ENCODE peak calls at places on chromosome 15, in four cellular contexts. One of them, this sample, is unnamed.

GRCh38 chr15:32704343-32705076 is 13.3 kb upstream of the GREM1 start:
- DNase-seq in activated naive CD8-positive, alpha-beta T cell treated with anti-CD3 and anti-CD28 coated beads, Interleukin-2, amount 50 U/mL, for 24 hours: no peak
- DNase-seq in brain microvascular endothelial cell: no peak
- DNase-seq in fibroblast of lung: peak; percentile 87
- DNase-seq in this sample: no peak

GRCh38 chr15:47715856-47716445 is 1.4 kb upstream of the SEMA6D start:
- DNase-seq in activated naive CD8-positive, alpha-beta T cell treated with anti-CD3 and anti-CD28 coated beads, Interleukin-2, amount 50 U/mL, for 24 hours: no peak
- DNase-seq in brain microvascular endothelial cell: no peak
- DNase-seq in fibroblast of lung: no peak
- DNase-seq in this sample: peak; percentile 89

GRCh38 chr15:72994778-72995177 is 57.5 kb upstream of the NEO1 start:
- DNase-seq in activated naive CD8-positive, alpha-beta T cell treated with anti-CD3 and anti-CD28 coated beads, Interleukin-2, amount 50 U/mL, for 24 hours: no peak
- DNase-seq in brain microvascular endothelial cell: no peak
- DNase-seq in fibroblast of lung: no peak
- DNase-seq in this sample: no peak

GRCh38 chr15:98889930-98890695 is 117.5 kb downstream of the PGPEP1L start:
- DNase-seq in activated naive CD8-positive, alpha-beta T cell treated with anti-CD3 and anti-CD28 coated beads, Interleukin-2, amount 50 U/mL, for 24 hours: no peak
- DNase-seq in brain microvascular endothelial cell: peak; percentile 99
- DNase-seq in fibroblast of lung: peak; percentile 100
- DNase-seq in this sample: peak; percentile 60

GRCh38 chr15:48147358-48147757 is 26.6 kb downstream of the SLC24A5 start:
- DNase-seq in activated naive CD8-positive, alpha-beta T cell treated with anti-CD3 and anti-CD28 coated beads, Interleukin-2, amount 50 U/mL, for 24 hours: no peak
- DNase-seq in brain microvascular endothelial cell: no peak
- DNase-seq in fibroblast of lung: peak; percentile 14
- DNase-seq in this sample: no peak

GRCh38 chr15:78696436-78696835 is 55.4 kb upstream of the CHRNB4 start:
- DNase-seq in activated naive CD8-positive, alpha-beta T cell treated with anti-CD3 and anti-CD28 coated beads, Interleukin-2, amount 50 U/mL, for 24 hours: no peak
- DNase-seq in brain microvascular endothelial cell: no peak
- DNase-seq in fibroblast of lung: no peak
- DNase-seq in this sample: no peak

GRCh38 chr15:69602095-69602494 is 149.5 kb downstream of the RPLP1 start:
- DNase-seq in activated naive CD8-positive, alpha-beta T cell treated with anti-CD3 and anti-CD28 coated beads, Interleukin-2, amount 50 U/mL, for 24 hours: no peak
- DNase-seq in brain microvascular endothelial cell: no peak
- DNase-seq in fibroblast of lung: no peak
- DNase-seq in this sample: no peak

GRCh38 chr15:38440353-38441129 is 13.4 kb upstream of the FAM98B start:
- DNase-seq in activated naive CD8-positive, alpha-beta T cell treated with anti-CD3 and anti-CD28 coated beads, Interleukin-2, amount 50 U/mL, for 24 hours: peak; percentile 36
- DNase-seq in brain microvascular endothelial cell: peak; percentile 17
- DNase-seq in fibroblast of lung: peak; percentile 32
- DNase-seq in this sample: peak; percentile 67

GRCh38 chr15:98649621-98649995 is 1.3 kb downstream of the IGF1R start:
- DNase-seq in activated naive CD8-positive, alpha-beta T cell treated with anti-CD3 and anti-CD28 coated beads, Interleukin-2, amount 50 U/mL, for 24 hours: peak; percentile 55
- DNase-seq in brain microvascular endothelial cell: no peak
- DNase-seq in fibroblast of lung: peak; percentile 20
- DNase-seq in this sample: peak; percentile 23

GRCh38 chr15:37907136-37907535 is 27.3 kb upstream of the TMCO5A start:
- DNase-seq in activated naive CD8-positive, alpha-beta T cell treated with anti-CD3 and anti-CD28 coated beads, Interleukin-2, amount 50 U/mL, for 24 hours: no peak
- DNase-seq in brain microvascular endothelial cell: peak; percentile 17
- DNase-seq in fibroblast of lung: peak; percentile 21
- DNase-seq in this sample: no peak

GRCh38 chr15:69766156-69766555 is 313.5 kb downstream of the RPLP1 start:
- DNase-seq in activated naive CD8-positive, alpha-beta T cell treated with anti-CD3 and anti-CD28 coated beads, Interleukin-2, amount 50 U/mL, for 24 hours: no peak
- DNase-seq in brain microvascular endothelial cell: no peak
- DNase-seq in fibroblast of lung: no peak
- DNase-seq in this sample: no peak

GRCh38 chr15:89777821-89778380 is 1.8 kb downstream of the MESP2 start:
- DNase-seq in activated naive CD8-positive, alpha-beta T cell treated with anti-CD3 and anti-CD28 coated beads, Interleukin-2, amount 50 U/mL, for 24 hours: no peak
- DNase-seq in brain microvascular endothelial cell: no peak
- DNase-seq in fibroblast of lung: no peak
- DNase-seq in this sample: no peak

GRCh38 chr15:45794768-45795486 is 160.1 kb downstream of the SQOR start:
- DNase-seq in activated naive CD8-positive, alpha-beta T cell treated with anti-CD3 and anti-CD28 coated beads, Interleukin-2, amount 50 U/mL, for 24 hours: no peak
- DNase-seq in brain microvascular endothelial cell: no peak
- DNase-seq in fibroblast of lung: no peak
- DNase-seq in this sample: no peak

GRCh38 chr15:85858586-85859375 is 64.1 kb upstream of the KLHL25 start:
- DNase-seq in activated naive CD8-positive, alpha-beta T cell treated with anti-CD3 and anti-CD28 coated beads, Interleukin-2, amount 50 U/mL, for 24 hours: peak; percentile 85
- DNase-seq in brain microvascular endothelial cell: peak; percentile 24
- DNase-seq in fibroblast of lung: peak; percentile 39
- DNase-seq in this sample: peak; percentile 45

GRCh38 chr15:91780387-91780786 is 73.1 kb upstream of the SLCO3A1 start:
- DNase-seq in activated naive CD8-positive, alpha-beta T cell treated with anti-CD3 and anti-CD28 coated beads, Interleukin-2, amount 50 U/mL, for 24 hours: no peak
- DNase-seq in brain microvascular endothelial cell: no peak
- DNase-seq in fibroblast of lung: no peak
- DNase-seq in this sample: no peak

GRCh38 chr15:101652783-101653430 is 726 bp upstream of the TM2D3 start:
- DNase-seq in activated naive CD8-positive, alpha-beta T cell treated with anti-CD3 and anti-CD28 coated beads, Interleukin-2, amount 50 U/mL, for 24 hours: no peak
- DNase-seq in brain microvascular endothelial cell: peak; percentile 42
- DNase-seq in fibroblast of lung: no peak
- DNase-seq in this sample: no peak

GRCh38 chr15:75840659-75841058 is 2.6 kb upstream of the UBE2Q2 start:
- DNase-seq in activated naive CD8-positive, alpha-beta T cell treated with anti-CD3 and anti-CD28 coated beads, Interleukin-2, amount 50 U/mL, for 24 hours: no peak
- DNase-seq in brain microvascular endothelial cell: peak; percentile 36
- DNase-seq in fibroblast of lung: peak; percentile 71
- DNase-seq in this sample: peak; percentile 74

GRCh38 chr15:39075311-39075710 is 505.6 kb upstream of the THBS1 start:
- DNase-seq in activated naive CD8-positive, alpha-beta T cell treated with anti-CD3 and anti-CD28 coated beads, Interleukin-2, amount 50 U/mL, for 24 hours: no peak
- DNase-seq in brain microvascular endothelial cell: no peak
- DNase-seq in fibroblast of lung: peak; percentile 91
- DNase-seq in this sample: no peak

GRCh38 chr15:82124331-82125263 is 78.8 kb upstream of the MEX3B start:
- DNase-seq in activated naive CD8-positive, alpha-beta T cell treated with anti-CD3 and anti-CD28 coated beads, Interleukin-2, amount 50 U/mL, for 24 hours: no peak
- DNase-seq in brain microvascular endothelial cell: no peak
- DNase-seq in fibroblast of lung: no peak
- DNase-seq in this sample: no peak

GRCh38 chr15:101652098-101652782 is at the start of gene TM2D3:
- DNase-seq in activated naive CD8-positive, alpha-beta T cell treated with anti-CD3 and anti-CD28 coated beads, Interleukin-2, amount 50 U/mL, for 24 hours: peak; percentile 96
- DNase-seq in brain microvascular endothelial cell: peak; percentile 80
- DNase-seq in fibroblast of lung: peak; percentile 87
- DNase-seq in this sample: peak; percentile 93

GRCh38 chr15:70480196-70480856 is 283.0 kb downstream of the UACA start:
- DNase-seq in activated naive CD8-positive, alpha-beta T cell treated with anti-CD3 and anti-CD28 coated beads, Interleukin-2, amount 50 U/mL, for 24 hours: peak; percentile 74
- DNase-seq in brain microvascular endothelial cell: no peak
- DNase-seq in fibroblast of lung: no peak
- DNase-seq in this sample: no peak

GRCh38 chr15:89993344-89993743 is 7.8 kb upstream of the ZNF710 start:
- DNase-seq in activated naive CD8-positive, alpha-beta T cell treated with anti-CD3 and anti-CD28 coated beads, Interleukin-2, amount 50 U/mL, for 24 hours: no peak
- DNase-seq in brain microvascular endothelial cell: no peak
- DNase-seq in fibroblast of lung: no peak
- DNase-seq in this sample: no peak

GRCh38 chr15:33910741-33911140 is 57.6 kb upstream of the CHRM5 start:
- DNase-seq in activated naive CD8-positive, alpha-beta T cell treated with anti-CD3 and anti-CD28 coated beads, Interleukin-2, amount 50 U/mL, for 24 hours: no peak
- DNase-seq in brain microvascular endothelial cell: peak; percentile 10
- DNase-seq in fibroblast of lung: peak; percentile 68
- DNase-seq in this sample: peak; percentile 24

GRCh38 chr15:38354321-38354929 is 99.5 kb upstream of the FAM98B start:
- DNase-seq in activated naive CD8-positive, alpha-beta T cell treated with anti-CD3 and anti-CD28 coated beads, Interleukin-2, amount 50 U/mL, for 24 hours: peak; percentile 42
- DNase-seq in brain microvascular endothelial cell: peak; percentile 74
- DNase-seq in fibroblast of lung: peak; percentile 54
- DNase-seq in this sample: peak; percentile 80

GRCh38 chr15:78075490-78076230 is 1.9 kb downstream of the TBC1D2B start:
- DNase-seq in activated naive CD8-positive, alpha-beta T cell treated with anti-CD3 and anti-CD28 coated beads, Interleukin-2, amount 50 U/mL, for 24 hours: no peak
- DNase-seq in brain microvascular endothelial cell: peak; percentile 93
- DNase-seq in fibroblast of lung: peak; percentile 91
- DNase-seq in this sample: peak; percentile 87

GRCh38 chr15:23595368-23595767 is 29.9 kb downstream of the MKRN3 start:
- DNase-seq in activated naive CD8-positive, alpha-beta T cell treated with anti-CD3 and anti-CD28 coated beads, Interleukin-2, amount 50 U/mL, for 24 hours: no peak
- DNase-seq in brain microvascular endothelial cell: no peak
- DNase-seq in fibroblast of lung: no peak
- DNase-seq in this sample: no peak

GRCh38 chr15:69881760-69882159 is 216.0 kb downstream of the TLE3 start:
- DNase-seq in activated naive CD8-positive, alpha-beta T cell treated with anti-CD3 and anti-CD28 coated beads, Interleukin-2, amount 50 U/mL, for 24 hours: peak; percentile 6
- DNase-seq in brain microvascular endothelial cell: no peak
- DNase-seq in fibroblast of lung: no peak
- DNase-seq in this sample: no peak

GRCh38 chr15:45646220-45646619 is 11.4 kb downstream of the SQOR start:
- DNase-seq in activated naive CD8-positive, alpha-beta T cell treated with anti-CD3 and anti-CD28 coated beads, Interleukin-2, amount 50 U/mL, for 24 hours: no peak
- DNase-seq in brain microvascular endothelial cell: peak; percentile 60
- DNase-seq in fibroblast of lung: peak; percentile 55
- DNase-seq in this sample: no peak

GRCh38 chr15:66390670-66391069 is 4.0 kb downstream of the MAP2K1 start:
- DNase-seq in activated naive CD8-positive, alpha-beta T cell treated with anti-CD3 and anti-CD28 coated beads, Interleukin-2, amount 50 U/mL, for 24 hours: peak; percentile 23
- DNase-seq in brain microvascular endothelial cell: no peak
- DNase-seq in fibroblast of lung: no peak
- DNase-seq in this sample: no peak

GRCh38 chr15:48802257-48802656 is 8.6 kb downstream of the CEP152 start:
- DNase-seq in activated naive CD8-positive, alpha-beta T cell treated with anti-CD3 and anti-CD28 coated beads, Interleukin-2, amount 50 U/mL, for 24 hours: no peak
- DNase-seq in brain microvascular endothelial cell: no peak
- DNase-seq in fibroblast of lung: no peak
- DNase-seq in this sample: no peak

GRCh38 chr15:95025924-95026728 is 794.8 kb downstream of the MCTP2 start:
- DNase-seq in activated naive CD8-positive, alpha-beta T cell treated with anti-CD3 and anti-CD28 coated beads, Interleukin-2, amount 50 U/mL, for 24 hours: peak; percentile 19
- DNase-seq in brain microvascular endothelial cell: peak; percentile 84
- DNase-seq in fibroblast of lung: peak; percentile 39
- DNase-seq in this sample: peak; percentile 78

GRCh38 chr15:90291679-90292356 is 26.3 kb downstream of the NGRN start:
- DNase-seq in activated naive CD8-positive, alpha-beta T cell treated with anti-CD3 and anti-CD28 coated beads, Interleukin-2, amount 50 U/mL, for 24 hours: no peak
- DNase-seq in brain microvascular endothelial cell: no peak
- DNase-seq in fibroblast of lung: no peak
- DNase-seq in this sample: no peak

GRCh38 chr15:34890424-34890823 is 79.1 kb downstream of the AQR start:
- DNase-seq in activated naive CD8-positive, alpha-beta T cell treated with anti-CD3 and anti-CD28 coated beads, Interleukin-2, amount 50 U/mL, for 24 hours: no peak
- DNase-seq in brain microvascular endothelial cell: no peak
- DNase-seq in fibroblast of lung: no peak
- DNase-seq in this sample: no peak

GRCh38 chr15:52019394-52020252 is 604 bp downstream of the MAPK6 start:
- DNase-seq in activated naive CD8-positive, alpha-beta T cell treated with anti-CD3 and anti-CD28 coated beads, Interleukin-2, amount 50 U/mL, for 24 hours: peak; percentile 72
- DNase-seq in brain microvascular endothelial cell: peak; percentile 86
- DNase-seq in fibroblast of lung: peak; percentile 82
- DNase-seq in this sample: peak; percentile 86

GRCh38 chr15:59244337-59244736 is 37.7 kb downstream of the LDHAL6B start:
- DNase-seq in activated naive CD8-positive, alpha-beta T cell treated with anti-CD3 and anti-CD28 coated beads, Interleukin-2, amount 50 U/mL, for 24 hours: no peak
- DNase-seq in brain microvascular endothelial cell: no peak
- DNase-seq in fibroblast of lung: no peak
- DNase-seq in this sample: no peak